ENCODE peak calls at places on chromosomes 3 and 15, in ten cellular contexts. One of them, this sample, is unnamed.

GRCh38 chr15:86355798-86356197 is 276.1 kb downstream of the AGBL1 start:
- DNase-seq in endothelial cell: peak; percentile 5
- DNase-seq in AG20443: no peak
- DNase-seq in HCEC 1CT: no peak
- DNase-seq in EL: no peak
- DNase-seq in NCI-H2081: no peak
- DNase-seq in hepatic stellate cell: no peak
- DNase-seq in stimulated activated CD4-positive, alpha-beta T cell treated with anti-CD3 and anti-CD28 coated beads, Interleukin-2, amount 100 ng/mL, for 48 hours: no peak
- DNase-seq in COR-L47: no peak
- DNase-seq in activated CD4-positive, alpha-beta T cell treated with anti-CD3 and anti-CD28 coated beads for 36 hours: no peak
- DNase-seq in this sample: peak; percentile 5

GRCh38 chr3:189270248-189270832 is 98.6 kb downstream of the TPRG1 start:
- DNase-seq in endothelial cell: peak; percentile 61
- DNase-seq in AG20443: peak; percentile 86
- DNase-seq in HCEC 1CT: peak; percentile 61
- DNase-seq in EL: peak; percentile 86
- DNase-seq in NCI-H2081: peak; percentile 86
- DNase-seq in hepatic stellate cell: peak; percentile 19
- DNase-seq in stimulated activated CD4-positive, alpha-beta T cell treated with anti-CD3 and anti-CD28 coated beads, Interleukin-2, amount 100 ng/mL, for 48 hours: peak; percentile 16
- DNase-seq in COR-L47: peak; percentile 89
- DNase-seq in activated CD4-positive, alpha-beta T cell treated with anti-CD3 and anti-CD28 coated beads for 36 hours: peak; percentile 67
- DNase-seq in this sample: peak; percentile 66

GRCh38 chr3:104785966-104786365 is 580.7 kb upstream of the ALCAM start:
- DNase-seq in endothelial cell: no peak
- DNase-seq in AG20443: no peak
- DNase-seq in HCEC 1CT: no peak
- DNase-seq in EL: peak; percentile 2
- DNase-seq in NCI-H2081: no peak
- DNase-seq in hepatic stellate cell: no peak
- DNase-seq in stimulated activated CD4-positive, alpha-beta T cell treated with anti-CD3 and anti-CD28 coated beads, Interleukin-2, amount 100 ng/mL, for 48 hours: no peak
- DNase-seq in COR-L47: no peak
- DNase-seq in activated CD4-positive, alpha-beta T cell treated with anti-CD3 and anti-CD28 coated beads for 36 hours: no peak
- DNase-seq in this sample: no peak

GRCh38 chr15:77013786-77014136 is 18.8 kb downstream of the PSTPIP1 start:
- DNase-seq in endothelial cell: no peak
- DNase-seq in AG20443: no peak
- DNase-seq in HCEC 1CT: no peak
- DNase-seq in EL: no peak
- DNase-seq in NCI-H2081: no peak
- DNase-seq in hepatic stellate cell: no peak
- DNase-seq in stimulated activated CD4-positive, alpha-beta T cell treated with anti-CD3 and anti-CD28 coated beads, Interleukin-2, amount 100 ng/mL, for 48 hours: peak; percentile 72
- DNase-seq in COR-L47: no peak
- DNase-seq in activated CD4-positive, alpha-beta T cell treated with anti-CD3 and anti-CD28 coated beads for 36 hours: peak; percentile 95
- DNase-seq in this sample: peak; percentile 56

GRCh38 chr3:179256813-179257212 is 5.9 kb upstream of the KCNMB3 start:
- DNase-seq in endothelial cell: no peak
- DNase-seq in AG20443: no peak
- DNase-seq in HCEC 1CT: no peak
- DNase-seq in EL: no peak
- DNase-seq in NCI-H2081: no peak
- DNase-seq in hepatic stellate cell: no peak
- DNase-seq in stimulated activated CD4-positive, alpha-beta T cell treated with anti-CD3 and anti-CD28 coated beads, Interleukin-2, amount 100 ng/mL, for 48 hours: no peak
- DNase-seq in COR-L47: no peak
- DNase-seq in activated CD4-positive, alpha-beta T cell treated with anti-CD3 and anti-CD28 coated beads for 36 hours: no peak
- DNase-seq in this sample: no peak

GRCh38 chr15:29569533-29570092 is 252.7 kb downstream of the TJP1 start:
- DNase-seq in endothelial cell: peak; percentile 22
- DNase-seq in AG20443: no peak
- DNase-seq in HCEC 1CT: no peak
- DNase-seq in EL: no peak
- DNase-seq in NCI-H2081: no peak
- DNase-seq in hepatic stellate cell: no peak
- DNase-seq in stimulated activated CD4-positive, alpha-beta T cell treated with anti-CD3 and anti-CD28 coated beads, Interleukin-2, amount 100 ng/mL, for 48 hours: no peak
- DNase-seq in COR-L47: no peak
- DNase-seq in activated CD4-positive, alpha-beta T cell treated with anti-CD3 and anti-CD28 coated beads for 36 hours: no peak
- DNase-seq in this sample: no peak

GRCh38 chr15:89777073-89777820 is 1.1 kb downstream of the MESP2 start:
- DNase-seq in endothelial cell: no peak
- DNase-seq in AG20443: no peak
- DNase-seq in HCEC 1CT: no peak
- DNase-seq in EL: no peak
- DNase-seq in NCI-H2081: no peak
- DNase-seq in hepatic stellate cell: no peak
- DNase-seq in stimulated activated CD4-positive, alpha-beta T cell treated with anti-CD3 and anti-CD28 coated beads, Interleukin-2, amount 100 ng/mL, for 48 hours: no peak
- DNase-seq in COR-L47: no peak
- DNase-seq in activated CD4-positive, alpha-beta T cell treated with anti-CD3 and anti-CD28 coated beads for 36 hours: no peak
- DNase-seq in this sample: peak; percentile 52

GRCh38 chr3:126180477-126181397 is at the start of gene ALDH1L1:
- DNase-seq in endothelial cell: peak; percentile 33
- DNase-seq in AG20443: no peak
- DNase-seq in HCEC 1CT: no peak
- DNase-seq in EL: peak; percentile 69
- DNase-seq in NCI-H2081: peak; percentile 27
- DNase-seq in hepatic stellate cell: no peak
- DNase-seq in stimulated activated CD4-positive, alpha-beta T cell treated with anti-CD3 and anti-CD28 coated beads, Interleukin-2, amount 100 ng/mL, for 48 hours: no peak
- DNase-seq in COR-L47: peak; percentile 49
- DNase-seq in activated CD4-positive, alpha-beta T cell treated with anti-CD3 and anti-CD28 coated beads for 36 hours: peak; percentile 9
- DNase-seq in this sample: peak; percentile 24

GRCh38 chr3:21718943-21719591 is 31.9 kb downstream of the ZNF385D start:
- DNase-seq in endothelial cell: no peak
- DNase-seq in AG20443: no peak
- DNase-seq in HCEC 1CT: no peak
- DNase-seq in EL: no peak
- DNase-seq in NCI-H2081: no peak
- DNase-seq in hepatic stellate cell: no peak
- DNase-seq in stimulated activated CD4-positive, alpha-beta T cell treated with anti-CD3 and anti-CD28 coated beads, Interleukin-2, amount 100 ng/mL, for 48 hours: no peak
- DNase-seq in COR-L47: no peak
- DNase-seq in activated CD4-positive, alpha-beta T cell treated with anti-CD3 and anti-CD28 coated beads for 36 hours: no peak
- DNase-seq in this sample: no peak

GRCh38 chr15:53031469-53031868 is 241.3 kb upstream of the ONECUT1 start:
- DNase-seq in endothelial cell: no peak
- DNase-seq in AG20443: no peak
- DNase-seq in HCEC 1CT: no peak
- DNase-seq in EL: no peak
- DNase-seq in NCI-H2081: no peak
- DNase-seq in hepatic stellate cell: no peak
- DNase-seq in stimulated activated CD4-positive, alpha-beta T cell treated with anti-CD3 and anti-CD28 coated beads, Interleukin-2, amount 100 ng/mL, for 48 hours: no peak
- DNase-seq in COR-L47: no peak
- DNase-seq in activated CD4-positive, alpha-beta T cell treated with anti-CD3 and anti-CD28 coated beads for 36 hours: no peak
- DNase-seq in this sample: no peak

GRCh38 chr3:128054363-128054762 is 2.1 kb downstream of the SEC61A1 start:
- DNase-seq in endothelial cell: no peak
- DNase-seq in AG20443: peak; percentile 56
- DNase-seq in HCEC 1CT: peak; percentile 60
- DNase-seq in EL: peak; percentile 74
- DNase-seq in NCI-H2081: no peak
- DNase-seq in hepatic stellate cell: peak; percentile 61
- DNase-seq in stimulated activated CD4-positive, alpha-beta T cell treated with anti-CD3 and anti-CD28 coated beads, Interleukin-2, amount 100 ng/mL, for 48 hours: no peak
- DNase-seq in COR-L47: no peak
- DNase-seq in activated CD4-positive, alpha-beta T cell treated with anti-CD3 and anti-CD28 coated beads for 36 hours: no peak
- DNase-seq in this sample: no peak

GRCh38 chr3:174859109-174859735 is at the start of gene NAALADL2:
- DNase-seq in endothelial cell: no peak
- DNase-seq in AG20443: no peak
- DNase-seq in HCEC 1CT: no peak
- DNase-seq in EL: no peak
- DNase-seq in NCI-H2081: peak; percentile 40
- DNase-seq in hepatic stellate cell: no peak
- DNase-seq in stimulated activated CD4-positive, alpha-beta T cell treated with anti-CD3 and anti-CD28 coated beads, Interleukin-2, amount 100 ng/mL, for 48 hours: no peak
- DNase-seq in COR-L47: peak; percentile 55
- DNase-seq in activated CD4-positive, alpha-beta T cell treated with anti-CD3 and anti-CD28 coated beads for 36 hours: no peak
- DNase-seq in this sample: no peak

GRCh38 chr15:39128746-39129145 is 452.1 kb upstream of the THBS1 start:
- DNase-seq in endothelial cell: no peak
- DNase-seq in AG20443: no peak
- DNase-seq in HCEC 1CT: peak; percentile 45
- DNase-seq in EL: peak; percentile 41
- DNase-seq in NCI-H2081: no peak
- DNase-seq in hepatic stellate cell: no peak
- DNase-seq in stimulated activated CD4-positive, alpha-beta T cell treated with anti-CD3 and anti-CD28 coated beads, Interleukin-2, amount 100 ng/mL, for 48 hours: no peak
- DNase-seq in COR-L47: no peak
- DNase-seq in activated CD4-positive, alpha-beta T cell treated with anti-CD3 and anti-CD28 coated beads for 36 hours: no peak
- DNase-seq in this sample: no peak

GRCh38 chr3:187328691-187329090 is 37.2 kb upstream of the MASP1 start:
- DNase-seq in endothelial cell: no peak
- DNase-seq in AG20443: no peak
- DNase-seq in HCEC 1CT: no peak
- DNase-seq in EL: no peak
- DNase-seq in NCI-H2081: no peak
- DNase-seq in hepatic stellate cell: no peak
- DNase-seq in stimulated activated CD4-positive, alpha-beta T cell treated with anti-CD3 and anti-CD28 coated beads, Interleukin-2, amount 100 ng/mL, for 48 hours: no peak
- DNase-seq in COR-L47: no peak
- DNase-seq in activated CD4-positive, alpha-beta T cell treated with anti-CD3 and anti-CD28 coated beads for 36 hours: no peak
- DNase-seq in this sample: no peak

This sample was measured in NB4.